ENCODE peak calls at places on chromosomes 4 and X, in five cellular contexts. H is IMR-90, K is neural progenitor cell, O is PC-9, J is fibroblast of lung. V is an unnamed sample. For H3K9me3, the result is how much of the 10 kb centered on the place peaks cover.

GRCh38 chrX:69179380-69179911 is 14.2 kb upstream of the PJA1 start:
- DNase-seq in H (peak), K (peak), O (no peak), J (peak), V (peak)

GRCh38 chr4:47642985-47643745 is 158.1 kb downstream of the ATP10D start:
- DNase-seq in H (peak), K (peak), O (no peak), J (peak), V (peak)

GRCh38 chr4:116346750-116347149 is 738.6 kb downstream of the TRAM1L1 start:
- DNase-seq in H (no peak), K (no peak), O (no peak), J (no peak), V (no peak)

GRCh38 chrX:150664290-150664689 is 28.9 kb upstream of the MTMR1 start:
- DNase-seq in H (no peak), K (no peak), O (peak), J (no peak), V (no peak)

GRCh38 chr4:73609688-73610087 is 10.5 kb downstream of the RASSF6 start:
- DNase-seq in H (peak), K (no peak), O (no peak), J (peak), V (peak)

GRCh38 chr4:91826186-91826585 is 477.6 kb upstream of the GRID2 start:
- DNase-seq in H (no peak), K (no peak), O (peak), J (peak), V (peak)

GRCh38 chr4:1568855-1569460 is 115.2 kb downstream of the FAM53A start:
- DNase-seq in H (no peak), K (no peak), O (no peak), J (no peak), V (no peak)

GRCh38 chr4:148076964-148077363 is 345.1 kb downstream of the ARHGAP10 start:
- DNase-seq in H (peak), K (no peak), O (no peak), J (peak), V (peak)

GRCh38 chr4:1475277-1476139 is 69.3 kb upstream of the NKX1-1 start:
- DNase-seq in H (no peak), K (no peak), O (no peak), J (no peak), V (no peak)

GRCh38 chr4:132001542-132001941 is 1147.6 kb upstream of the PCDH10 start:
- DNase-seq in H (peak), K (no peak), O (no peak), J (peak), V (peak)

GRCh38 chr4:86359944-86360478 is at the start of gene MAPK10:
- DNase-seq in H (peak), K (peak), O (no peak), J (peak), V (peak)

GRCh38 chrX:120749141-120749846 is 119.4 kb upstream of the C1GALT1C1 start:
- DNase-seq in H (no peak), K (no peak), O (peak), J (peak), V (peak)

GRCh38 chr4:140595065-140595464 is 26.3 kb upstream of the UCP1 start:
- DNase-seq in H (peak), K (peak), O (peak), J (peak), V (no peak)

GRCh38 chrX:39946822-39947221 is 150.9 kb downstream of the BCOR start:
- DNase-seq in H (peak), K (no peak), O (no peak), J (peak), V (peak)

GRCh38 chr4:65951177-65951576 is 280.9 kb upstream of the EPHA5 start:
- DNase-seq in H (no peak), K (no peak), O (no peak), J (no peak), V (no peak)

GRCh38 chrX:136920001-136920400 is 39.5 kb upstream of the RBMX start:
- DNase-seq in H (peak), K (no peak), O (no peak), J (no peak), V (no peak)

GRCh38 chr4:24013666-24014422 is 124.0 kb upstream of the PPARGC1A start:
- DNase-seq in H (no peak), K (no peak), O (no peak), J (peak), V (no peak)

GRCh38 chr4:75723117-75723801 is 1.1 kb upstream of the USO1 start:
- DNase-seq in H (peak), K (no peak), O (no peak), J (peak), V (peak)

GRCh38 chr4:138050601-138051000 is 191.5 kb downstream of the SLC7A11 start:
- DNase-seq in H (no peak), K (peak), O (no peak), J (no peak), V (no peak)

GRCh38 chrX:55521687-55522086 is 32.0 kb upstream of the USP51 start:
- DNase-seq in H (no peak), K (no peak), O (no peak), J (no peak), V (no peak)

GRCh38 chr4:86220137-86220536 is 139.7 kb downstream of the MAPK10 start:
- DNase-seq in H (peak), K (no peak), O (no peak), J (peak), V (peak)

GRCh38 chr4:128571747-128572146 is 237.8 kb upstream of the JADE1 start:
- DNase-seq in H (peak), K (no peak), O (peak), J (peak), V (peak)

GRCh38 chr4:170872794-170873193 is 783.0 kb upstream of the AADAT start:
- DNase-seq in H (no peak), K (no peak), O (no peak), J (peak), V (no peak)

GRCh38 chrX:115591856-115592842 is 31.2 kb downstream of the PLS3 start:
- DNase-seq in H (no peak), K (no peak), O (no peak), J (peak), V (no peak)

GRCh38 chr4:16413794-16414555 is 187.7 kb upstream of the TAPT1 start:
- DNase-seq in H (no peak), K (no peak), O (no peak), J (no peak), V (no peak)

GRCh38 chr4:165723051-165723805 is 149.8 kb upstream of the TLL1 start:
- DNase-seq in H (no peak), K (no peak), O (no peak), J (peak), V (peak)

GRCh38 chrX:27599928-27600327 is 9.8 kb downstream of the DCAF8L2 start:
- DNase-seq in H (peak), K (no peak), O (no peak), J (peak), V (peak)

GRCh38 chrX:144612076-144612475 is 635.2 kb upstream of the SPANXN1 start:
- DNase-seq in H (no peak), K (no peak), O (no peak), J (no peak), V (no peak)

DNA sequence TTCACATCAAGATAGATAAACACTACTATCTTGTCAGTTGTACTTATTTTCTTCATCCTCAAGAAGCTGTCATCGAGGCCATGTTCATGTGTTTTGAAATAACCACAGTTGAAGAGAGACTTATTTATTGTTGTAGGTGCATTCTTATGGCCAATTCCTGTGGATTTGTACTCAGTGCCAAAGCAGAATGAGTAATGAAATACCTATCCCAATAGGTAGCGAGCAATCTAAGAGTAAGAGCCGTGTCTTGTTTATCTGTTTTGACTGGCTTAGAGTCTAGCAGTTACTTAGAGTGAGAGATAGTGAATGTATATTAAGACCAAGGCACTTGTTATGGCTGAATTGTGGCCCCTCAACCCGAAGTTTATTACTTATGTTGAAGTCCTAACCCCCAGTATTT is 631.0 kb upstream of the SPANXN1 start:
- DNase-seq in H (no peak), K (no peak), O (no peak), J (peak), V (peak)
- H3K9me3 ChIP-seq in H (under half), K (under half), O (under half), J (under half), V (under half)

GRCh38 chr4:119738901-119739300 is 110.3 kb upstream of the PDE5A start:
- DNase-seq in H (no peak), K (no peak), O (no peak), J (no peak), V (no peak)
- H3K9me3 ChIP-seq in H (under half), K (under half), O (under half), J (under half), V (under half)

GRCh38 chr4:404006-404405 is 66.4 kb downstream of the ZNF141 start:
- DNase-seq in H (no peak), K (no peak), O (no peak), J (no peak), V (no peak)
- H3K9me3 ChIP-seq in H (under half), K (under half), O (under half), J (under half), V (under half)

GRCh38 chrX:80550722-80551121 is 130.5 kb downstream of the TENT5D start:
- DNase-seq in H (no peak), K (peak), O (no peak), J (no peak), V (no peak)

DNA sequence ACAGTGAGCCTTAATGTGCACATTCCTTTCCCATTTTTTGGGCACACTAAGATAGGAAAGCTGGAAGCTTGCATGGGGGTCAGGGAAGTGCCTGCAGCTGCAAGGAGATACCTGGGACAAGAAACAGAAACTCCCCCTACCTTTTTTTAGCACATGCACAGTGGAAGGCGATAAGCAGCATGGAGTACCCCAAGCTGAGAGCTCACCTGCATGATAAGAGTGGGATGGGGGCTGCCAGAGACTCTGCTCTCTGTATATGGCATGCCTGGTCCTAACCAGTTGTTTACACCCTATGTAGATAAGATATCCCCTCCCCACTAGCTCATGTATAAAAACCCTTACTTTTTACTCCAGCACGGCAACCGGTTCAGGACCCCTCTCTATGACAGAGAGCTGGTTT is 135.9 kb downstream of the TENT5D start:
- DNase-seq in H (no peak), K (no peak), O (no peak), J (no peak), V (no peak)
- H3K9me3 ChIP-seq in H (under half), K (under half), O (under half), J (under half), V (under half)

GRCh38 chr4:20044936-20045335 is 206.8 kb upstream of the SLIT2 start:
- DNase-seq in H (no peak), K (no peak), O (no peak), J (no peak), V (no peak)

GRCh38 chr4:20044502-20044911 is 207.2 kb upstream of the SLIT2 start:
- DNase-seq in H (peak), K (no peak), O (no peak), J (peak), V (peak)

GRCh38 chr4:20043992-20044391 is 207.7 kb upstream of the SLIT2 start:
- DNase-seq in H (no peak), K (no peak), O (no peak), J (no peak), V (no peak)

GRCh38 chr4:20041838-20042237 is 209.9 kb upstream of the SLIT2 start:
- DNase-seq in H (no peak), K (no peak), O (no peak), J (no peak), V (no peak)

DNA sequence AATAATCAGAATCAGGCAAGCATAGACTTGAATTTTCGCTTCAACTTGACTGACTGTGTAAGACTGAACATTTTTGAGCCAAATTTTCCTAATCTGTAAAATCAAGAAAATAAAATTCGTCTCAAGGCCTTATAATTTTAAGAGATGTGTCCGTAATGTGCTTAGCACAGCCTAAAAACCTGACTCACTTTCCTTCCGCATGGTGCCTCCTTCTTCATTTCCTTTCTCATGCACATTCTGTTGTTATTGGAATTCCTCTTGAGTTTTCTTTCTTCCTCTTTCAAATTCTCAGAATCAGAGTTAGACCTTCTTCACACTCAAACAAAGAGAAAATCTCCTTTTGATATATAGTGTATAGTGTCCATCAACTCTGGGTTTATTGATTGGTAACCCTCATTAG is 208.9 kb upstream of the SLIT2 start:
- DNase-seq in H (no peak), K (no peak), O (no peak), J (no peak), V (no peak)
- H3K9me3 ChIP-seq in H (under half), K (under half), O (under half), J (under half), V (under half)

DNA sequence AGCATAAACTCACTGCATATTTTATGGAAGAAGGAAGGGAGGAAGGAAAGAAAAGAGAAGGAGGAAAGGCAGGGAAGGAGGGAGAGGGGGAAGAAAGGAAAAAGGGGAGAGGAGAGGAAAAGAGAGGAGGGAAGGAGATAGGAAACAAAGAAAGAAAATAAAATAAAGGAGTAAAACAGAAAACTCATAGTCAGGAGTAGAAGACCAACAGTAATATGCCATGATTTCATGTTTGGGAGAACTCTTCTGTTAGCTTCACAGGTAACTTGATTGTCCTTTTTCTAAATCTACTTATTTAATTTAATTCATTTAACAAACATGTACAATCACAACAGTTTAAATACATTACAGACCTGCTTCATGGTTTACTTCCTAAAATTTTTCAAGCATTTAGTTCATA is 46.8 kb upstream of the SGMS2 start:
- DNase-seq in H (no peak), K (no peak), O (no peak), J (no peak), V (no peak)
- H3K9me3 ChIP-seq in H (under half), K (under half), O (under half), J (under half), V (under half)

GRCh38 chr4:188400456-188400855 is 261.2 kb downstream of the TRIML1 start:
- DNase-seq in H (no peak), K (no peak), O (no peak), J (no peak), V (no peak)
- H3K9me3 ChIP-seq in H (under half), K (under half), O (under half), J (under half), V (under half)

V was measured in astrocyte.